ENCODE peak calls at places on chromosomes 7 and 10, in nine cellular contexts. Q, D, M, F, N, T, S, K and W are unnamed samples.

GRCh38 chr10:48608279-48608681 is 3.4 kb upstream of the ARHGAP22 start:
- DNase-seq in M (peak; percentile 48), K (no peak), T (no peak), F (peak; percentile 51), Q (no peak), S (peak; percentile 75), N (no peak), D (peak; percentile 63), W (no peak)

GRCh38 chr10:104791471-104791870 is 150.4 kb downstream of the SORCS3 start:
- DNase-seq in F (no peak), Q (no peak), T (no peak), M (no peak), N (no peak), D (no peak), S (no peak), K (no peak), W (no peak)

GRCh38 chr7:29563590-29564454 is at the start of gene PRR15:
- DNase-seq in N (no peak), K (peak; percentile 45), M (peak; percentile 51), T (peak; percentile 53), D (peak; percentile 93), Q (no peak), F (no peak), S (no peak), W (no peak)

GRCh38 chr7:75018570-75019364 is 54.3 kb downstream of the CASTOR2 start:
- DNase-seq in T (no peak), F (no peak), Q (no peak), S (no peak), K (no peak), N (no peak), D (no peak), M (no peak), W (no peak)

GRCh38 chr10:73414230-73414981 is 548 bp upstream of the ANXA7 start:
- DNase-seq in N (no peak), M (no peak), Q (no peak), K (no peak), T (no peak), S (no peak), D (no peak), F (no peak), W (no peak)

GRCh38 chr10:127420138-127420684 is 128.9 kb upstream of the NPS start:
- DNase-seq in Q (no peak), K (no peak), T (no peak), N (no peak), D (no peak), S (no peak), F (no peak), M (no peak), W (no peak)

GRCh38 chr7:30034501-30034900 is 6.3 kb downstream of the PLEKHA8 start:
- DNase-seq in F (no peak), N (no peak), Q (no peak), T (no peak), S (no peak), M (no peak), K (no peak), D (no peak), W (no peak)

GRCh38 chr10:89502556-89502955 is 32.8 kb downstream of the SLC16A12 start:
- DNase-seq in F (no peak), N (no peak), S (no peak), K (no peak), Q (no peak), T (no peak), D (peak; percentile 33), M (peak; percentile 24), W (no peak)

GRCh38 chr7:37405128-37405527 is 43.5 kb downstream of the ELMO1 start:
- DNase-seq in F (no peak), S (no peak), K (no peak), Q (no peak), T (no peak), N (no peak), D (no peak), M (no peak), W (no peak)

GRCh38 chr7:132881317-132881716 is 200.6 kb downstream of the CHCHD3 start:
- DNase-seq in M (no peak), N (no peak), Q (no peak), D (no peak), K (no peak), T (no peak), S (no peak), F (no peak), W (no peak)

GRCh38 chr10:115606081-115606480 is 512.9 kb downstream of the ATRNL1 start:
- DNase-seq in Q (no peak), T (no peak), S (no peak), N (peak; percentile 36), M (peak; percentile 59), K (no peak), F (no peak), D (no peak), W (no peak)

GRCh38 chr10:89830623-89831022 is 129.2 kb downstream of the KIF20B start:
- DNase-seq in F (no peak), N (no peak), D (no peak), M (no peak), T (no peak), S (no peak), Q (no peak), K (no peak), W (no peak)

GRCh38 chr7:117717341-117717740 is 155.9 kb downstream of the CTTNBP2 start:
- DNase-seq in F (no peak), K (no peak), N (no peak), M (no peak), D (no peak), Q (no peak), S (no peak), T (no peak), W (no peak)

GRCh38 chr10:46228076-46229071 is 58.4 kb upstream of the ANTXRL start:
- DNase-seq in D (peak; percentile 79), S (peak; percentile 82), K (no peak), F (peak; percentile 67), M (peak; percentile 87), T (peak; percentile 23), Q (peak; percentile 32), N (peak; percentile 28), W (peak; percentile 84)

GRCh38 chr10:4686644-4686996 is 139.4 kb upstream of the AKR1E2 start:
- DNase-seq in S (no peak), T (no peak), K (no peak), Q (peak; percentile 12), N (peak; percentile 68), F (no peak), M (peak; percentile 55), D (no peak), W (peak; percentile 41)

GRCh38 chr10:17544465-17544864 is 72.7 kb downstream of the HACD1 start:
- DNase-seq in Q (no peak), K (no peak), T (no peak), S (no peak), F (no peak), D (no peak), N (no peak), M (no peak), W (peak; percentile 19)

GRCh38 chr7:111091623-111092370 is 870 bp downstream of the LRRN3 start:
- DNase-seq in F (no peak), Q (no peak), N (no peak), T (no peak), D (no peak), S (no peak), M (peak; percentile 43), K (no peak), W (no peak)

GRCh38 chr7:26397786-26398435 is 106.2 kb downstream of the SNX10 start:
- DNase-seq in D (peak; percentile 51), F (no peak), Q (no peak), T (no peak), K (peak; percentile 56), M (no peak), S (no peak), N (no peak), W (peak; percentile 14)

GRCh38 chr10:81696609-81697388 is 178.2 kb upstream of the NRG3 start:
- DNase-seq in M (no peak), Q (no peak), K (no peak), S (no peak), D (no peak), T (no peak), N (no peak), F (no peak), W (no peak)

GRCh38 chr7:130070900-130071622 is 727 bp downstream of the KLHDC10 start:
- DNase-seq in S (no peak), F (no peak), Q (no peak), N (no peak), K (no peak), M (peak; percentile 60), T (no peak), D (no peak), W (no peak)

GRCh38 chr10:14910953-14911352 is 32.3 kb downstream of the SUV39H2 start:
- DNase-seq in D (no peak), Q (no peak), N (no peak), M (no peak), K (no peak), F (no peak), T (no peak), S (no peak), W (no peak)

GRCh38 chr7:112105584-112106540 is 100.3 kb downstream of the DOCK4 start:
- DNase-seq in N (no peak), M (no peak), D (no peak), Q (no peak), S (no peak), F (no peak), T (no peak), K (no peak), W (no peak)

GRCh38 chr10:13784067-13784466 is 197.3 kb downstream of the PRPF18 start:
- DNase-seq in K (no peak), D (no peak), F (no peak), N (no peak), S (no peak), Q (no peak), T (no peak), M (no peak), W (peak; percentile 46)

GRCh38 chr7:3568516-3568915 is 267.5 kb downstream of the SDK1 start:
- DNase-seq in T (no peak), N (no peak), F (no peak), Q (no peak), D (no peak), S (no peak), K (no peak), M (no peak), W (no peak)

GRCh38 chr7:124652237-124652636 is 113.4 kb downstream of the GPR37 start:
- DNase-seq in N (no peak), F (peak; percentile 1), K (no peak), T (no peak), Q (no peak), M (no peak), S (no peak), D (no peak), W (peak; percentile 61)

GRCh38 chr10:62399211-62399610 is 25.0 kb downstream of the ZNF365 start:
- DNase-seq in K (no peak), M (no peak), N (peak; percentile 20), F (no peak), D (no peak), S (no peak), Q (no peak), T (no peak), W (peak; percentile 35)

GRCh38 chr10:86153751-86154150 is 212.8 kb downstream of the GRID1 start:
- DNase-seq in K (no peak), T (no peak), S (no peak), M (no peak), F (no peak), N (no peak), Q (no peak), D (no peak), W (no peak)

GRCh38 chr7:94687810-94688209 is 31.9 kb upstream of the SGCE start:
- DNase-seq in M (peak; percentile 56), N (no peak), Q (no peak), S (no peak), D (no peak), K (no peak), T (no peak), F (no peak), W (no peak)

GRCh38 chr10:110007171-110007700 is 548 bp upstream of the ADD3 start:
- DNase-seq in N (no peak), D (no peak), K (no peak), S (no peak), F (peak; percentile 35), T (no peak), Q (peak; percentile 37), M (no peak), W (peak; percentile 42)

GRCh38 chr10:13716161-13717071 is 129.7 kb downstream of the PRPF18 start:
- DNase-seq in T (no peak), Q (no peak), D (no peak), M (peak; percentile 40), N (no peak), S (no peak), K (no peak), F (peak; percentile 19), W (peak; percentile 74)

GRCh38 chr10:43102063-43102828 is 25.4 kb downstream of the RET start:
- DNase-seq in S (no peak), N (no peak), F (no peak), M (no peak), T (no peak), D (no peak), Q (no peak), K (no peak), W (no peak)